ENCODE peak calls at places on chromosomes 7 and 10, in four cellular contexts. B, E, H and K are unnamed samples.

GRCh38 chr7:47091141-47091540 is 490.8 kb downstream of the TNS3 start:
- DNase-seq in B (no peak), E (no peak), H (peak; percentile 74), K (no peak)

GRCh38 chr7:111012799-111013675 is 77.9 kb upstream of the LRRN3 start:
- DNase-seq in H (no peak), E (no peak), B (peak; percentile 66), K (no peak)

GRCh38 chr7:110442386-110442837 is 648.5 kb upstream of the LRRN3 start:
- DNase-seq in E (peak; percentile 24), H (peak; percentile 61), B (no peak), K (no peak)

GRCh38 chr10:79904671-79905321 is 44.1 kb downstream of the SFTPD start:
- DNase-seq in B (peak; percentile 79), H (peak; percentile 78), E (no peak), K (peak; percentile 78)

GRCh38 chr7:116570306-116570705 is 45.5 kb downstream of the CAV1 start:
- DNase-seq in H (peak; percentile 56), B (no peak), E (no peak), K (peak; percentile 29)

GRCh38 chr7:31029251-31029650 is 22.9 kb upstream of the ADCYAP1R1 start:
- DNase-seq in B (no peak), E (no peak), H (no peak), K (no peak)

GRCh38 chr7:81367335-81367801 is 402.5 kb downstream of the HGF start:
- DNase-seq in E (no peak), B (no peak), H (peak; percentile 56), K (no peak)

GRCh38 chr10:108736111-108736510 is 1187.2 kb downstream of the XPNPEP1 start:
- DNase-seq in H (no peak), B (no peak), E (no peak), K (no peak)

GRCh38 chr7:157001920-157002818 is 8.3 kb downstream of the MNX1 start:
- DNase-seq in B (no peak), E (no peak), H (no peak), K (no peak)

GRCh38 chr7:87119581-87119980 is 32.7 kb upstream of the DMTF1 start:
- DNase-seq in B (no peak), H (no peak), E (no peak), K (no peak)

GRCh38 chr7:151115836-151116418 is 29.7 kb downstream of the AGAP3 start:
- DNase-seq in H (no peak), B (peak; percentile 66), E (no peak), K (no peak)

GRCh38 chr10:22308390-22308789 is 7.8 kb upstream of the COMMD3 start:
- DNase-seq in H (peak; percentile 23), E (peak; percentile 89), B (no peak), K (peak; percentile 39)

GRCh38 chr10:7696545-7696944 is 6.6 kb upstream of the ITIH2 start:
- DNase-seq in E (no peak), B (no peak), H (peak; percentile 6), K (no peak)

GRCh38 chr7:12074889-12075288 is 136.2 kb upstream of the TMEM106B start:
- DNase-seq in H (no peak), E (no peak), B (no peak), K (no peak)

GRCh38 chr10:86657011-86657395 is 2.7 kb downstream of the OPN4 start:
- DNase-seq in B (peak; percentile 53), E (no peak), H (no peak), K (no peak)

GRCh38 chr7:76063525-76063924 is 15.6 kb downstream of the MDH2 start:
- DNase-seq in E (no peak), B (no peak), H (no peak), K (no peak)

GRCh38 chr10:794382-794956 is 105.0 kb upstream of the DIP2C start:
- DNase-seq in E (no peak), H (peak; percentile 39), B (peak; percentile 27), K (no peak)

GRCh38 chr7:44216521-44217030 is 15.8 kb downstream of the YKT6 start:
- DNase-seq in B (no peak), H (no peak), E (no peak), K (no peak)

GRCh38 chr7:33874943-33875342 is 30.4 kb upstream of the BMPER start:
- DNase-seq in B (no peak), E (no peak), H (peak; percentile 77), K (no peak)

GRCh38 chr7:112103246-112103645 is 103.0 kb downstream of the DOCK4 start:
- DNase-seq in B (no peak), E (no peak), H (no peak), K (peak; percentile 80)

GRCh38 chr10:69650589-69651261 is 20.7 kb downstream of the FAM241B start:
- DNase-seq in E (no peak), H (peak; percentile 22), B (no peak), K (peak; percentile 9)